ENCODE peak calls at places on chromosomes 5 and 9, in nine cellular contexts. X is mesothelial cell of epicardium, H is Peyer's patch, M is fibroblast of pulmonary artery, W is spleen, J is fibroblast of the aortic adventitia, D is GM20000, F is nephron progenitor cell, E is uterus. V is an unnamed sample.

GRCh38 chr5:65061250-65061973 is 292.7 kb downstream of the CWC27 start:
- DNase-seq in X (no peak), H (peak; percentile 79), M (no peak), W (peak; percentile 83), J (no peak), D (no peak), F (no peak), E (no peak), V (no peak)

GRCh38 chr5:148297695-148298094 is 14.5 kb upstream of the SPINK7 start:
- DNase-seq in X (no peak), H (no peak), M (no peak), W (no peak), J (no peak), D (no peak), F (no peak), E (no peak), V (no peak)

GRCh38 chr5:16570121-16570815 is 46.5 kb downstream of the RETREG1 start:
- DNase-seq in X (no peak), H (no peak), M (peak; percentile 44), W (no peak), J (peak; percentile 47), D (no peak), F (no peak), E (no peak), V (no peak)

GRCh38 chr5:6547498-6547897 is 85.3 kb downstream of the NSUN2 start:
- DNase-seq in X (no peak), H (no peak), M (no peak), W (no peak), J (no peak), D (no peak), F (no peak), E (no peak), V (peak; percentile 53)

GRCh38 chr9:31347082-31347617 is 1037.3 kb upstream of the ACO1 start:
- DNase-seq in X (no peak), H (peak; percentile 41), M (peak; percentile 75), W (no peak), J (peak; percentile 29), D (peak; percentile 39), F (no peak), E (no peak), V (no peak)

GRCh38 chr9:36191290-36191645 is 547 bp downstream of the CLTA start:
- DNase-seq in X (peak; percentile 51), H (peak; percentile 37), M (no peak), W (peak; percentile 86), J (peak; percentile 28), D (peak; percentile 37), F (peak; percentile 46), E (no peak), V (no peak)

GRCh38 chr5:157271740-157272271 is 5.9 kb downstream of the CYFIP2 start:
- DNase-seq in X (no peak), H (peak; percentile 94), M (no peak), W (peak; percentile 96), J (no peak), D (peak; percentile 84), F (no peak), E (no peak), V (no peak)

GRCh38 chr5:141611289-141611688 is 7.5 kb downstream of the DIAPH1 start:
- DNase-seq in X (no peak), H (no peak), M (no peak), W (no peak), J (no peak), D (no peak), F (no peak), E (no peak), V (no peak)

GRCh38 chr9:13988944-13989343 is 325.0 kb downstream of the NFIB start:
- DNase-seq in X (no peak), H (no peak), M (no peak), W (no peak), J (no peak), D (no peak), F (no peak), E (no peak), V (no peak)

GRCh38 chr9:85178486-85178885 is 509.0 kb downstream of the NTRK2 start:
- DNase-seq in X (no peak), H (no peak), M (no peak), W (no peak), J (no peak), D (no peak), F (peak; percentile 36), E (no peak), V (no peak)

GRCh38 chr9:8852301-8852864 is 1052.8 kb upstream of the DMAC1 start:
- DNase-seq in X (no peak), H (no peak), M (no peak), W (no peak), J (no peak), D (no peak), F (no peak), E (no peak), V (no peak)

GRCh38 chr5:38069360-38069759 is 189.0 kb upstream of the EGFLAM start:
- DNase-seq in X (no peak), H (no peak), M (no peak), W (no peak), J (no peak), D (no peak), F (no peak), E (no peak), V (no peak)

GRCh38 chr5:59712836-59713487 is 180.6 kb downstream of the PDE4D start:
- DNase-seq in X (no peak), H (no peak), M (no peak), W (no peak), J (peak; percentile 4), D (no peak), F (no peak), E (no peak), V (no peak)

GRCh38 chr5:157280927-157281326 is 15.0 kb downstream of the CYFIP2 start:
- DNase-seq in X (no peak), H (no peak), M (peak; percentile 7), W (no peak), J (peak; percentile 80), D (no peak), F (no peak), E (no peak), V (no peak)

GRCh38 chr9:114931407-114931806 is 1.0 kb upstream of the TNFSF8 start:
- DNase-seq in X (no peak), H (no peak), M (no peak), W (no peak), J (no peak), D (no peak), F (no peak), E (no peak), V (no peak)

GRCh38 chr5:73907164-73907563 is 281.2 kb downstream of the ARHGEF28 start:
- DNase-seq in X (no peak), H (no peak), M (no peak), W (no peak), J (no peak), D (no peak), F (no peak), E (no peak), V (no peak)

GRCh38 chr9:131960805-131961495 is 118.7 kb downstream of the MED27 start:
- DNase-seq in X (no peak), H (no peak), M (no peak), W (no peak), J (no peak), D (no peak), F (no peak), E (no peak), V (no peak)

GRCh38 chr5:2139478-2139877 is 256.8 kb upstream of the IRX4 start:
- DNase-seq in X (no peak), H (no peak), M (no peak), W (peak; percentile 53), J (no peak), D (no peak), F (no peak), E (no peak), V (no peak)

DNA sequence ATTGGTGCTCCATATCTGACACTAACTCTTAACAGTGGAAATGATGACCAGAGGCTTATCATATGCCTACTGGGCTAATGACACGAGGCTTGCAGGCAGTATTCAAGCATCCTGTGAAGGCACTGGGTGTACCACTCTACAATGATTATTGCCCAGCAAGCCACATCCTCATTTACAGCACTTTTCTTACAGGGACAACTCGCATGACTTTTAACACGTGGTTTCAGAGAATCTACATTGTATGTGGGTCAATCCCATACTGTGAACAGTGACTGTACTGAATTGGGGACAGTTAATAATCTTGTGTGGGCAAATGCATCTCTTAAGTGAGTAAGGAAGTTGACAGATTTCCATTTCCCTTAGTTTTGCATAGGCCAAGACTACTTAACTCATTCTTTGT is 260.0 kb downstream of the TRPM3 start:
- DNase-seq in X (no peak), H (no peak), M (no peak), W (no peak), J (no peak), D (no peak), F (no peak), E (no peak), V (no peak)
- TF ChIP-seq CTCF in X (no peak), H (no peak), M (no peak), W (no peak), J (no peak), D (no peak), F (no peak), E (no peak), V (no peak)

GRCh38 chr5:4233671-4234070 is 638.0 kb downstream of the IRX1 start:
- DNase-seq in X (no peak), H (no peak), M (no peak), W (no peak), J (no peak), D (no peak), F (no peak), E (no peak), V (no peak)
- TF ChIP-seq CTCF in X (no peak), H (no peak), M (no peak), W (no peak), J (no peak), D (no peak), F (no peak), E (no peak), V (no peak)

GRCh38 chr5:35162848-35163770 is 67.2 kb downstream of the PRLR start:
- DNase-seq in X (no peak), H (no peak), M (no peak), W (no peak), J (no peak), D (no peak), F (no peak), E (no peak), V (no peak)

GRCh38 chr5:35164860-35165542 is 65.3 kb downstream of the PRLR start:
- DNase-seq in X (no peak), H (no peak), M (no peak), W (no peak), J (no peak), D (no peak), F (no peak), E (no peak), V (no peak)

GRCh38 chr5:35161637-35162248 is 68.5 kb downstream of the PRLR start:
- DNase-seq in X (no peak), H (no peak), M (no peak), W (no peak), J (peak; percentile 35), D (no peak), F (no peak), E (peak; percentile 26), V (no peak)

GRCh38 chr5:35171108-35171507 is 59.2 kb downstream of the PRLR start:
- DNase-seq in X (no peak), H (no peak), M (no peak), W (no peak), J (no peak), D (no peak), F (no peak), E (no peak), V (no peak)

GRCh38 chr5:35166043-35166442 is 64.2 kb downstream of the PRLR start:
- DNase-seq in X (no peak), H (no peak), M (no peak), W (no peak), J (no peak), D (no peak), F (no peak), E (no peak), V (no peak)
- TF ChIP-seq CTCF in X (peak; percentile 37), H (no peak), M (peak; percentile 26), W (no peak), J (peak; percentile 14), D (no peak), F (peak; percentile 7), E (no peak), V (no peak)

GRCh38 chr9:90964101-90965020 is 162.7 kb downstream of the SYK start:
- DNase-seq in X (no peak), H (peak; percentile 55), M (no peak), W (peak; percentile 77), J (peak; percentile 33), D (no peak), F (peak; percentile 30), E (peak; percentile 58), V (no peak)
- TF ChIP-seq CTCF in X (no peak), H (peak; percentile 26), M (peak; percentile 12), W (no peak), J (peak; percentile 23), D (no peak), F (no peak), E (peak; percentile 6), V (peak; percentile 29)